ENCODE peak calls at places on chromosome 2, in six cellular contexts. V, K, G, M, D and L are unnamed samples.

GRCh38 chr2:144659731-144660275 is 139.9 kb upstream of the ZEB2 start:
- DNase-seq in V (no peak), K (peak; percentile 99), M (no peak), G (peak; percentile 31), D (no peak), L (peak; percentile 51)

GRCh38 chr2:22359020-22359672 is 1025.8 kb upstream of the KLHL29 start:
- DNase-seq in V (no peak), D (no peak), G (no peak), M (no peak), K (no peak), L (no peak)

GRCh38 chr2:215105607-215106354 is 32.6 kb downstream of the ABCA12 start:
- DNase-seq in K (peak; percentile 85), G (no peak), D (no peak), M (no peak), V (no peak), L (no peak)

GRCh38 chr2:58054264-58054663 is 7.7 kb downstream of the VRK2 start:
- DNase-seq in K (peak; percentile 8), D (no peak), V (no peak), G (no peak), M (no peak), L (no peak)

GRCh38 chr2:15650616-15651366 is 59.1 kb downstream of the DDX1 start:
- DNase-seq in K (no peak), V (no peak), D (no peak), M (no peak), G (no peak), L (no peak)

GRCh38 chr2:21256006-21256405 is 132.2 kb downstream of the TDRD15 start:
- DNase-seq in G (no peak), D (no peak), M (peak; percentile 80), V (peak; percentile 3), K (peak; percentile 77), L (no peak)

GRCh38 chr2:46422717-46423394 is 56.5 kb upstream of the TMEM247 start:
- DNase-seq in M (no peak), K (peak; percentile 22), D (no peak), G (no peak), V (no peak), L (no peak)

GRCh38 chr2:144357623-144358400 is 162.1 kb downstream of the ZEB2 start:
- DNase-seq in K (peak; percentile 99), G (peak; percentile 18), V (no peak), M (no peak), D (no peak), L (no peak)

GRCh38 chr2:197141669-197142068 is 168.9 kb downstream of the ANKRD44 start:
- DNase-seq in G (no peak), K (no peak), V (no peak), M (peak; percentile 16), D (no peak), L (no peak)

GRCh38 chr2:25814681-25815080 is 63.6 kb downstream of the ASXL2 start:
- DNase-seq in V (no peak), D (no peak), G (no peak), M (no peak), K (peak; percentile 42), L (no peak)

GRCh38 chr2:12597555-12597954 is 119.2 kb upstream of the TRIB2 start:
- DNase-seq in K (no peak), G (no peak), V (no peak), D (no peak), M (no peak), L (no peak)

GRCh38 chr2:120597595-120598193 is 138.0 kb upstream of the GLI2 start:
- DNase-seq in V (no peak), G (no peak), M (no peak), D (no peak), K (no peak), L (no peak)

GRCh38 chr2:27683390-27684071 is 19.8 kb downstream of the SLC4A1AP start:
- DNase-seq in G (peak; percentile 91), V (peak; percentile 85), M (peak; percentile 86), D (peak; percentile 68), K (peak; percentile 93), L (peak; percentile 96)

GRCh38 chr2:109265369-109265768 is 136.4 kb downstream of the SH3RF3 start:
- DNase-seq in K (no peak), M (no peak), G (no peak), D (no peak), V (no peak), L (no peak)

GRCh38 chr2:24189551-24189950 is 14.7 kb downstream of the FAM228A start:
- DNase-seq in M (no peak), D (no peak), G (no peak), V (no peak), K (no peak), L (no peak)

GRCh38 chr2:239966848-239967136 is 58.4 kb downstream of the NDUFA10 start:
- DNase-seq in V (no peak), K (no peak), G (no peak), D (no peak), M (no peak), L (no peak)

GRCh38 chr2:205041472-205042130 is 496.3 kb downstream of the PARD3B start:
- DNase-seq in D (no peak), G (no peak), V (no peak), M (no peak), K (no peak), L (no peak)